ENCODE peak calls at places on chromosomes 3 and 15, in five cellular contexts. One of them, this sample, is unnamed.
A peak's percentile ranks its signal among the peaks of the same experiment; 100 is the strongest.

GRCh38 chr3:120450914-120451669 is at the start of gene FSTL1:
- DNase-seq in Karpas-422: no peak
- DNase-seq in IMR-90: peak; percentile 70
- DNase-seq in hepatocyte: peak; percentile 80
- DNase-seq in GM23248: peak; percentile 69
- DNase-seq in this sample: peak; percentile 67

GRCh38 chr15:58224068-58224467 is 85.9 kb downstream of the AQP9 start:
- DNase-seq in Karpas-422: no peak
- DNase-seq in hepatocyte: no peak
- DNase-seq in GM23248: no peak
- DNase-seq in IMR-90: no peak
- DNase-seq in this sample: peak; percentile 38

GRCh38 chr3:146972726-146973125 is 367.6 kb upstream of the PLSCR5 start:
- DNase-seq in GM23248: peak; percentile 79
- DNase-seq in hepatocyte: no peak
- DNase-seq in Karpas-422: no peak
- DNase-seq in IMR-90: peak; percentile 8
- DNase-seq in this sample: no peak

GRCh38 chr3:29291262-29291981 is 10.6 kb downstream of the RBMS3 start:
- DNase-seq in Karpas-422: no peak
- DNase-seq in GM23248: no peak
- DNase-seq in IMR-90: no peak
- DNase-seq in hepatocyte: no peak
- DNase-seq in this sample: no peak

GRCh38 chr3:45777111-45777752 is 19.1 kb downstream of the SLC6A20 start:
- DNase-seq in IMR-90: no peak
- DNase-seq in hepatocyte: no peak
- DNase-seq in GM23248: no peak
- DNase-seq in Karpas-422: no peak
- DNase-seq in this sample: no peak

GRCh38 chr3:90026406-90026805 is 919.0 kb downstream of the EPHA3 start:
- DNase-seq in IMR-90: no peak
- DNase-seq in Karpas-422: no peak
- DNase-seq in GM23248: no peak
- DNase-seq in hepatocyte: no peak
- DNase-seq in this sample: no peak

GRCh38 chr15:68313501-68314390 is 36.2 kb downstream of the FEM1B start:
- DNase-seq in IMR-90: no peak
- DNase-seq in GM23248: no peak
- DNase-seq in Karpas-422: no peak
- DNase-seq in hepatocyte: no peak
- DNase-seq in this sample: no peak

GRCh38 chr15:68833734-68834334 is 13.1 kb upstream of the ANP32A start:
- DNase-seq in GM23248: no peak
- DNase-seq in Karpas-422: peak; percentile 69
- DNase-seq in IMR-90: no peak
- DNase-seq in hepatocyte: no peak
- DNase-seq in this sample: no peak

GRCh38 chr3:187669675-187670504 is at the start of gene SST:
- DNase-seq in IMR-90: peak; percentile 47
- DNase-seq in GM23248: peak; percentile 70
- DNase-seq in hepatocyte: peak; percentile 82
- DNase-seq in Karpas-422: peak; percentile 54
- DNase-seq in this sample: peak; percentile 45

GRCh38 chr3:99410789-99411311 is 227.5 kb upstream of the COL8A1 start:
- DNase-seq in Karpas-422: no peak
- DNase-seq in GM23248: peak; percentile 90
- DNase-seq in IMR-90: peak; percentile 79
- DNase-seq in hepatocyte: no peak
- DNase-seq in this sample: peak; percentile 93

GRCh38 chr3:108022316-108023150 is 68.3 kb downstream of the CD47 start:
- DNase-seq in GM23248: no peak
- DNase-seq in hepatocyte: no peak
- DNase-seq in Karpas-422: no peak
- DNase-seq in IMR-90: no peak
- DNase-seq in this sample: no peak

GRCh38 chr3:143139786-143140185 is 20.2 kb downstream of the CHST2 start:
- DNase-seq in IMR-90: peak; percentile 25
- DNase-seq in Karpas-422: no peak
- DNase-seq in GM23248: peak; percentile 29
- DNase-seq in hepatocyte: no peak
- DNase-seq in this sample: peak; percentile 32

GRCh38 chr3:43093974-43094373 is 11.9 kb downstream of the POMGNT2 start:
- DNase-seq in IMR-90: no peak
- DNase-seq in hepatocyte: no peak
- DNase-seq in GM23248: no peak
- DNase-seq in Karpas-422: no peak
- DNase-seq in this sample: no peak

GRCh38 chr15:64854526-64854925 is 12.8 kb downstream of the PLEKHO2 start:
- DNase-seq in Karpas-422: no peak
- DNase-seq in IMR-90: no peak
- DNase-seq in GM23248: no peak
- DNase-seq in hepatocyte: no peak
- DNase-seq in this sample: no peak

GRCh38 chr15:84840741-84841429 is 23.7 kb downstream of the ALPK3 start:
- DNase-seq in hepatocyte: peak; percentile 73
- DNase-seq in GM23248: peak; percentile 88
- DNase-seq in IMR-90: peak; percentile 32
- DNase-seq in Karpas-422: no peak
- DNase-seq in this sample: peak; percentile 28

GRCh38 chr15:50116477-50116876 is 2.6 kb downstream of the ATP8B4 start:
- DNase-seq in GM23248: peak; percentile 48
- DNase-seq in IMR-90: peak; percentile 19
- DNase-seq in hepatocyte: no peak
- DNase-seq in Karpas-422: peak; percentile 82
- DNase-seq in this sample: peak; percentile 6

GRCh38 chr3:138694287-138695007 is 85.9 kb downstream of the FAIM start:
- DNase-seq in IMR-90: peak; percentile 99
- DNase-seq in Karpas-422: no peak
- DNase-seq in GM23248: peak; percentile 90
- DNase-seq in hepatocyte: peak; percentile 48
- DNase-seq in this sample: peak; percentile 58

GRCh38 chr3:124492824-124493223 is 237.4 kb upstream of the UMPS start:
- DNase-seq in Karpas-422: peak; percentile 78
- DNase-seq in hepatocyte: peak; percentile 76
- DNase-seq in IMR-90: peak; percentile 55
- DNase-seq in GM23248: peak; percentile 56
- DNase-seq in this sample: peak; percentile 35

GRCh38 chr3:16173696-16174355 is 654 bp upstream of the GALNT15 start:
- DNase-seq in GM23248: peak; percentile 78
- DNase-seq in IMR-90: peak; percentile 61
- DNase-seq in Karpas-422: no peak
- DNase-seq in hepatocyte: no peak
- DNase-seq in this sample: no peak

GRCh38 chr3:196775938-196776337 is 36.3 kb downstream of the PAK2 start:
- DNase-seq in hepatocyte: no peak
- DNase-seq in Karpas-422: no peak
- DNase-seq in IMR-90: no peak
- DNase-seq in GM23248: no peak
- DNase-seq in this sample: no peak

GRCh38 chr3:82977871-82978270 is 1216.4 kb upstream of the GBE1 start:
- DNase-seq in hepatocyte: no peak
- DNase-seq in IMR-90: no peak
- DNase-seq in Karpas-422: no peak
- DNase-seq in GM23248: no peak
- DNase-seq in this sample: no peak

GRCh38 chr3:95923496-95924210 is 890.7 kb upstream of the EPHA6 start:
- DNase-seq in Karpas-422: no peak
- DNase-seq in IMR-90: peak; percentile 94
- DNase-seq in GM23248: peak; percentile 96
- DNase-seq in hepatocyte: peak; percentile 75
- DNase-seq in this sample: peak; percentile 78

GRCh38 chr3:150397220-150397619 is 10.9 kb upstream of the TSC22D2 start:
- DNase-seq in GM23248: no peak
- DNase-seq in Karpas-422: no peak
- DNase-seq in hepatocyte: no peak
- DNase-seq in IMR-90: no peak
- DNase-seq in this sample: no peak

GRCh38 chr15:62165793-62166380 is 802 bp upstream of the C2CD4B start:
- DNase-seq in Karpas-422: no peak
- DNase-seq in GM23248: no peak
- DNase-seq in hepatocyte: no peak
- DNase-seq in IMR-90: no peak
- DNase-seq in this sample: peak; percentile 88

GRCh38 chr3:34206996-34207395 is 408.6 kb downstream of the PDCD6IP start:
- DNase-seq in Karpas-422: no peak
- DNase-seq in hepatocyte: no peak
- DNase-seq in GM23248: no peak
- DNase-seq in IMR-90: peak; percentile 0
- DNase-seq in this sample: peak; percentile 92

GRCh38 chr15:85500729-85501128 is 120.3 kb downstream of the AKAP13 start:
- DNase-seq in GM23248: no peak
- DNase-seq in IMR-90: peak; percentile 15
- DNase-seq in hepatocyte: no peak
- DNase-seq in Karpas-422: no peak
- DNase-seq in this sample: peak; percentile 41

GRCh38 chr3:149969945-149970715 is 565 bp downstream of the PFN2 start:
- DNase-seq in GM23248: peak; percentile 89
- DNase-seq in Karpas-422: peak; percentile 91
- DNase-seq in IMR-90: peak; percentile 90
- DNase-seq in hepatocyte: peak; percentile 94
- DNase-seq in this sample: peak; percentile 90

GRCh38 chr3:48440590-48440958 is 517 bp downstream of the TMA7 start:
- DNase-seq in Karpas-422: no peak
- DNase-seq in hepatocyte: peak; percentile 32
- DNase-seq in GM23248: peak; percentile 59
- DNase-seq in IMR-90: no peak
- DNase-seq in this sample: peak; percentile 55

GRCh38 chr15:71691322-71691699 is 119.0 kb upstream of the NR2E3 start:
- DNase-seq in GM23248: no peak
- DNase-seq in Karpas-422: no peak
- DNase-seq in hepatocyte: no peak
- DNase-seq in IMR-90: no peak
- DNase-seq in this sample: no peak

DNA sequence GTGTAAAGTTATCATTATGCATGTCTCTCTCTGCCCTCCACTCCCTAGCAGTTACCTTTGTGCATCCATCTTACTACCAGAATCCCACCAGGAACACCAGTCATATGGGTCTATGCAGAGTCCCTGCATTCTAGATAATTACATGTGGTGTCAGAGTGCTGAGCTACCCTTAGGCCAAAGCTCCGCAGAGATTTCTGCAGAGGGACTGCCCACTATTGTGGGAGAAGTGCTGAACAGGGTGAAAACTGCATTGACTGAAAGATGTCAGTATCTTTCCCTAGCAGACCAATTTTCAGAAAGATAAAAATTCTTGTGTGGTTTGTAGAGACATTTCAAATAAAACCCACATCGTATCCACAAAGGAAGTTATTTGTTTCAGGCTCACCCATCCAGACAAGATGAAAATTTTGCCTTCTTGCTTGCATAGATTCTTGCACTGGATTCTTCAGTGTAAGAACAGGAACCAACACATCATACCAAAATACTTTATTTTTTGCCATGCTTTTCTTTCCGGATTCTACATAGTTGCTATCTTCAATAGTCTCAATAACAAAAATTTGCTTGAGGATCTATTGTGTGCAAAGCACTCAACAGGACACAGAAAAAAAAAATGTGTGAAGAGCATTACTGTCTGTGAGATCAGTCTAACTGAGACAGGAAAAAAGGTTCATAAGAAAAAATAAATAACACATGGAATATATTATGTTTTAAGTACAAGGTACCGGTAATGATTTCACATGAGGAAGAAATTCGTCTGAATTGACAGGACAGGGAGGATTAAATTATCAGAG is 32.0 kb upstream of the CCDC80 start:
- DNase-seq in IMR-90: no peak
- DNase-seq in Karpas-422: no peak
- DNase-seq in GM23248: no peak
- DNase-seq in hepatocyte: no peak
- DNase-seq in this sample: no peak
- H3K4me2 ChIP-seq in IMR-90: peak overlapping the region; percentile 12
- H3K4me2 ChIP-seq in Karpas-422: no peak overlapping the region
- H3K4me2 ChIP-seq in GM23248: peak overlapping the region; percentile 38
- H3K4me2 ChIP-seq in hepatocyte: peak overlapping the region; percentile 16
- H3K4me2 ChIP-seq in this sample: no peak overlapping the region

DNA sequence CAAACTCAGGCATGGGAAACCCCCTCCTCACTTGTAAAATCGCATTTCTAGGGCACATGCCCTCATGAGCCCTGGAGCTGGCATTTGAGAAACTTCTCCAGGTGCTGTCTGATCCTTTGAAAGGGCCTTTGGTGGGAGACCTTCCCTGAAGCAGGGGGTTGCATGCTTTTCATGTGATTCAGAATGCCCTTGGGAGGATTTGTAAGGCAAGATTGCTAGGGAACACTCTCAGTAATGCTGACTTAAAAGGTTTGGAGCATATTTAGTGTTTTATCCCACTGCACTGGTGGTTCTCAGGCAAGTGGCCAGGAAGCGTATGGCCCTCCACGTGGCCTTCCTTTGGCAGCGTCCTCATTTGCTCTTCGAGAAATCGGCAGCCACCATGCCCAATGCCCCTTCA is 164.1 kb downstream of the ARRDC4 start:
- DNase-seq in GM23248: peak; percentile 21
- DNase-seq in Karpas-422: no peak
- DNase-seq in IMR-90: no peak
- DNase-seq in hepatocyte: no peak
- DNase-seq in this sample: no peak
- H3K4me2 ChIP-seq in GM23248: no peak overlapping the region
- H3K4me2 ChIP-seq in Karpas-422: no peak overlapping the region
- H3K4me2 ChIP-seq in IMR-90: no peak overlapping the region
- H3K4me2 ChIP-seq in hepatocyte: no peak overlapping the region
- H3K4me2 ChIP-seq in this sample: no peak overlapping the region

DNA sequence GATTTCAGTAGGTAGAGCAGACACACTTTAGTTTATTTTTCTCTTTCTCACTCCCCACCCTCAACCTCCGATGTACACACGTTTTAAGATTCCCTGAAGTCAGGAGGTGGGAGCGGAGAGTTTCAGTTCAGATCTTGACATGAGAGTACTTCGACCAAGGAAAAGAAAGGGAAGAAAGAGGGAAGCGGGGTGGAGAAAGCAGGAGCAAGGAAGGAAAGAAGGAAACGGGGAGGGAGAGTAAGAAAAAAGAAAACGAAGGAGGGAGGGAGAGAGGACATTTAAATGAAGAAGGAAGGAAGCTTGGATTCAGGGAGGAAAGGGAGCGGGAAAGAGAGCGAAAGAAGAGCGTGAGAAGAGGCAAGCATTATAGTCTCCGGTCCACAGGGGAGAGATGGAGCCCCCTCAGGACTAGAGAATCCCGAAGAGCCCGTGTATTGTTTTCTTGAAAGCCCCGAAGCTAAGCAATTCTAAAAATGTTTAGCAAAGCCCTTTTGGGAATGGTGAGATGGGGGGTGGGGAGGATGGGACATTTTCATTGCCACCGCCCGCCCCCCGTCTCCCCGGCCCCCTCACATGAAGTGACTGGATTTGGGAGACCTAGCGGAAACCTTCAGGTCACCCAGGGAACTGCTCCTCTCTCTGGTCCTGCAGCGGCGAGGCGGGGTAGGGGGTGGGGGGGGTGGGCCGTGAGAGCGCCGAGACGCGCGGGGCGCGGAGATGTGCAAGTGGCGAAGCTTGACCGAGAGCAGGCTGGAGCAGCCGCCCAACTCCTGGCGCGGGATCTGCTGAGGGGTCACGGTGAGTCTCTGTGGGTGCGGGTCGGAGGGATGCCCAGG is 942 bp upstream of the MME start:
- DNase-seq in Karpas-422: peak; percentile 79
- DNase-seq in IMR-90: peak; percentile 57
- DNase-seq in GM23248: peak; percentile 69
- DNase-seq in hepatocyte: peak; percentile 48
- DNase-seq in this sample: peak; percentile 32
- H3K4me2 ChIP-seq in Karpas-422: peak overlapping the region; percentile 82
- H3K4me2 ChIP-seq in IMR-90: peak overlapping the region; percentile 99
- H3K4me2 ChIP-seq in GM23248: peak overlapping the region; percentile 96
- H3K4me2 ChIP-seq in hepatocyte: peak overlapping the region; percentile 89
- H3K4me2 ChIP-seq in this sample: peak overlapping the region; percentile 100

GRCh38 chr3:77868725-77869124 is 828.8 kb downstream of the ROBO2 start:
- DNase-seq in hepatocyte: no peak
- DNase-seq in Karpas-422: no peak
- DNase-seq in GM23248: no peak
- DNase-seq in IMR-90: no peak
- DNase-seq in this sample: no peak
- H3K4me2 ChIP-seq in hepatocyte: no peak overlapping the region
- H3K4me2 ChIP-seq in Karpas-422: no peak overlapping the region
- H3K4me2 ChIP-seq in GM23248: no peak overlapping the region
- H3K4me2 ChIP-seq in IMR-90: no peak overlapping the region
- H3K4me2 ChIP-seq in this sample: no peak overlapping the region